ENCODE peak calls at places on chromosome 20, in nine cellular contexts. W, L, K, H, C, X, T, P and U are unnamed samples.

GRCh38 chr20:45781391-45781931 is 10.2 kb downstream of the WFDC3 start:
- DNase-seq in W (peak), L (peak), K (peak), H (peak), C (no peak), X (no peak), T (peak), P (peak), U (no peak)

GRCh38 chr20:9995514-9996272 is 39.1 kb upstream of the ANKEF1 start:
- DNase-seq in W (no peak), L (no peak), K (no peak), H (no peak), C (no peak), X (no peak), T (no peak), P (no peak), U (no peak)

GRCh38 chr20:45407783-45408645 is at the start of gene DBNDD2:
- DNase-seq in W (no peak), L (no peak), K (peak), H (no peak), C (no peak), X (no peak), T (no peak), P (no peak), U (no peak)

GRCh38 chr20:24256307-24256706 is 213.1 kb upstream of the SYNDIG1 start:
- DNase-seq in W (no peak), L (no peak), K (no peak), H (no peak), C (no peak), X (no peak), T (no peak), P (no peak), U (no peak)

GRCh38 chr20:61966492-61967244 is 99.0 kb downstream of the TAF4 start:
- DNase-seq in W (no peak), L (no peak), K (no peak), H (no peak), C (no peak), X (no peak), T (no peak), P (no peak), U (peak)

GRCh38 chr20:54260116-54260515 is 52.2 kb downstream of the PFDN4 start:
- DNase-seq in W (no peak), L (no peak), K (no peak), H (no peak), C (no peak), X (no peak), T (no peak), P (no peak), U (no peak)

GRCh38 chr20:20241966-20242365 is 125.9 kb upstream of the INSM1 start:
- DNase-seq in W (no peak), L (no peak), K (no peak), H (no peak), C (no peak), X (no peak), T (no peak), P (no peak), U (no peak)

GRCh38 chr20:53786445-53787267 is 193.0 kb upstream of the ZNF217 start:
- DNase-seq in W (no peak), L (no peak), K (no peak), H (no peak), C (no peak), X (no peak), T (no peak), P (no peak), U (no peak)

GRCh38 chr20:18288748-18289705 is 700 bp downstream of the ZNF133 start:
- DNase-seq in W (peak), L (no peak), K (no peak), H (peak), C (no peak), X (no peak), T (peak), P (no peak), U (no peak)

GRCh38 chr20:63858393-63859165 is 2.7 kb upstream of the ABHD16B start:
- DNase-seq in W (no peak), L (no peak), K (no peak), H (peak), C (no peak), X (no peak), T (peak), P (no peak), U (no peak)

GRCh38 chr20:17810847-17811604 is 111.3 kb downstream of the BANF2 start:
- DNase-seq in W (no peak), L (no peak), K (no peak), H (no peak), C (no peak), X (no peak), T (no peak), P (no peak), U (no peak)

GRCh38 chr20:15842872-15843271 is 730.4 kb downstream of the KIF16B start:
- DNase-seq in W (no peak), L (no peak), K (no peak), H (no peak), C (no peak), X (no peak), T (no peak), P (no peak), U (no peak)

GRCh38 chr20:57678340-57678739 is 31.5 kb downstream of the PMEPA1 start:
- DNase-seq in W (no peak), L (no peak), K (no peak), H (no peak), C (no peak), X (no peak), T (no peak), P (no peak), U (no peak)

GRCh38 chr20:50067461-50067860 is 45.5 kb downstream of the UBE2V1 start:
- DNase-seq in W (no peak), L (no peak), K (no peak), H (no peak), C (no peak), X (no peak), T (no peak), P (no peak), U (no peak)

GRCh38 chr20:41738584-41739193 is 120.5 kb upstream of the CHD6 start:
- DNase-seq in W (peak), L (peak), K (peak), H (peak), C (no peak), X (peak), T (no peak), P (no peak), U (no peak)

GRCh38 chr20:63160641-63161175 is 55.2 kb downstream of the YTHDF1 start:
- DNase-seq in W (no peak), L (no peak), K (no peak), H (no peak), C (no peak), X (no peak), T (no peak), P (no peak), U (no peak)

GRCh38 chr20:52805892-52806291 is 166.3 kb upstream of the TSHZ2 start:
- DNase-seq in W (no peak), L (no peak), K (no peak), H (no peak), C (no peak), X (no peak), T (no peak), P (no peak), U (no peak)

DNA sequence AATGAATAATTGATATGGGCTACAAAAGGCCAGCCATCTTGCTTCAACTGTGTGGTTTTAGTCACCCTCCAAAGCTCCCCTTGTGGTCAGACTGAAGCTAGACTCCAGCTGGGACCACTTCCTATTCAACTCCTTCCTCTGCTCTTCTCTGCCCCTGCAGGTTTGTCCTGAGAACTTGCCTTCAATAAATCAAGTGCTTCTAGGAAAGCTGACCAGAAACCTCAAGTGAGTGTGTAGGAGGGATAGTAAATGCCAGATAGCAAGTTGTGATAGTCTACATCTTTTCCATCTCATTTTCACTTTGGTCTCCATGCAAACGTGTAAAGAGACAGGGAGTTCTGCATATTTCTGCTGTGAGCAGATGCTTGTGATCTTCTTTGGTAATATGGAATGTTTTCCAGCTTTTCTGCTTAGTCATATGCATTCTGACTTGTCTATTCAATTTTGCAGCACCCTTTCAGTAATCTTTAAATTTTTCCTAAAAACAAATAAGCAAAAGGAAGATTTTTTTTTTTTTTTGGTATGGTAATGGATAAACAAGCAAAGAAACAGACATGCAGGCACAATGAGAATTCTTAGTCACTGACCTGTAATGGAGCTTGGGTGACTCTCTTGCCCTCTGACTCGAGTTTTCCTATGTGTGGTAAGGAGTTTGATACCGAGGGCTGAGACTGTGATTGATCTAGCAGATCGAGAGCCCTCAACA is 201.3 kb upstream of the BTBD3 start:
- DNase-seq in W (peak), L (no peak), K (no peak), H (peak), C (no peak), X (no peak), T (peak), P (peak), U (no peak)
- TF ChIP-seq CTCF in W (no peak), L (peak), K (no peak), H (peak), C (no peak), X (peak), T (peak), P (peak), U (peak)

DNA sequence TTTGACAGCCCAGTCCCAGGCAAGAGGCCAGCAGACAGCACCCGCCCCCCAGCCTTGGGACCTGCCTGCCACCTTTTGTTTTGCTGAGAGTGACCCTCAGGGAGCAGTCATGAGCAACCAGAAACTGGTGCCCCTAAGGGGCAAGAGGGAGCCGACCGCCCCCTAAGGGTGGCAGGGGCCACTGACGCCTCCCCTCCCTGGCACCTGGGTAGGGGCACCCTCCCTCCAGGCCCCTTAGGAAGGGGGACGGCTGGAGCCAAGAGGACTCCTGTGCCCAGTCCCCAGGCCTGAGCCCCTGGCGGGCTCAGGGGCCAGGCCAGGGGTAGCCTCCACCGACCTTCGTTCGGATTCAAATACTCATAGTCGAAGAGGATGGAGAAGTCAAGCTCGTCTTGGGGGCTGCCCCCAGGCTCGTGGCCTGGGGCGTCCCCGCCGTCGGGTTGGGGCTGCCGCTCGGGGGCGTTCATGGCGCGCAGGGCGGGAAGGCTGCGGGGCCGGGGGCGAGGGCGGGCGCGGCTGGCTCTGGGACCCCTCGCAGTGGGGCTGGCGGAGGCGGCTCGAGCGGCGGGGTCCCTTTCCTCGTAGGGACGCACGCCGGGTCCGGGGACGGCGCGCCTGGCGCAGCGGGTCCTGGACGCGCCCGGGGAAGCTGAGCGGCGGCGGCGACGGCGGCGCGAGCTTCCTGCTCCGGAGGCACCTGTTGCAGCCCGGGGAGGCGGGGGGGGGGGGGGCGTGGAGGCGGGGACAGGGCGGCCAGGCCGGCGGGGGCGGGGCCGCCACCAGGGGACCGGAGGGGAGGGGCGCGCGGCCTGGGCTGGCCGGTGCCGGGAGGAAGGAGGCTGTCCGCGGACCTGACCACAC is at the start of gene NFATC2:
- DNase-seq in W (no peak), L (no peak), K (no peak), H (no peak), C (no peak), X (peak), T (no peak), P (no peak), U (no peak)
- TF ChIP-seq CTCF in W (no peak), L (peak), K (no peak), H (no peak), C (no peak), X (peak), T (peak), P (no peak), U (peak)

GRCh38 chr20:11210611-11211010 is 536.8 kb upstream of the JAG1 start:
- DNase-seq in W (no peak), L (no peak), K (no peak), H (no peak), C (no peak), X (no peak), T (no peak), P (no peak), U (no peak)

GRCh38 chr20:11205769-11206362 is 532.1 kb upstream of the JAG1 start:
- DNase-seq in W (no peak), L (no peak), K (no peak), H (no peak), C (no peak), X (no peak), T (no peak), P (no peak), U (no peak)

GRCh38 chr20:11207749-11208502 is 534.1 kb upstream of the JAG1 start:
- DNase-seq in W (peak), L (no peak), K (no peak), H (peak), C (no peak), X (no peak), T (peak), P (peak), U (no peak)

GRCh38 chr20:11200423-11200822 is 526.6 kb upstream of the JAG1 start:
- DNase-seq in W (no peak), L (no peak), K (no peak), H (no peak), C (no peak), X (no peak), T (no peak), P (no peak), U (no peak)

DNA sequence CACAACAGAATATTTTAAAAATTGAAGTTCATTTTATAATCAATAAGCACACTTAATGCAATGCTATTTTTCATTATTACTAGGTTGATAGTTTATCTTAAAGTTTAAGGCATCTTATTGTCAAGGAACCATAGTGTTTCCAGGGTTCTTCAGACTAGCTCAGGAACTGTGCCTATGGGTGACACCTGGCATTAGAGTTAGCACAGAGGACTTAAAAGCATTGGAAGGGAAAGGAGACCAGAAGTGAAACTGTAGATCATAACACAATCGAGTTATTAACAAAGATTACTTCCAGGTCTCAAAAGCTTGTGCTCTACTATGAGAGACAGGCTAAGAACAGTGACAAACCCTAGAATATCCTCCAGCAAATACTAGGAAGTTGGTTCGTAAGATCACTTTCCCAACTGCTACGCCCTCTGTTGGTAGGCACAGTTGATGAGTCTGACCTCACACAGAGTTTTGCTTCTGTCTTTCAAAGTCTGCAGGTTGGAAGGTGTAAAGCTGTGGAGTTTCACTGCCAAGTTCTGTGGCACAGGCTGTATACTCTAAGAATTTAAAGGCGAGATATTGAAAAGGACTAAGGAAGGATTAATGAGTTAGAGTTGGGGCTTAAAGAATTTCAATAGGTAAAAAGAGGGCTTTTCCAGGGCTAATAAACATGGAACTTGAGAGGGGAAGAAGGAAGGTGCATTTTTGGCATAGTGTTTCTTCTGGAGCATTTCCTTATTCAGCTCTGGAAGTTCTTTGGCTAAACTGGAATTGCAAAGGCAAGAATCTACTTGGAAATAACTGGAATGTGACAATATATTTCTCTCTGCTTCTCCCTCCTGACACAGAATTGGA is 531.3 kb upstream of the JAG1 start:
- DNase-seq in W (peak), L (peak), K (peak), H (peak), C (no peak), X (no peak), T (peak), P (no peak), U (no peak)
- TF ChIP-seq CTCF in W (peak), L (peak), K (peak), H (peak), C (peak), X (peak), T (peak), P (peak), U (peak)

DNA sequence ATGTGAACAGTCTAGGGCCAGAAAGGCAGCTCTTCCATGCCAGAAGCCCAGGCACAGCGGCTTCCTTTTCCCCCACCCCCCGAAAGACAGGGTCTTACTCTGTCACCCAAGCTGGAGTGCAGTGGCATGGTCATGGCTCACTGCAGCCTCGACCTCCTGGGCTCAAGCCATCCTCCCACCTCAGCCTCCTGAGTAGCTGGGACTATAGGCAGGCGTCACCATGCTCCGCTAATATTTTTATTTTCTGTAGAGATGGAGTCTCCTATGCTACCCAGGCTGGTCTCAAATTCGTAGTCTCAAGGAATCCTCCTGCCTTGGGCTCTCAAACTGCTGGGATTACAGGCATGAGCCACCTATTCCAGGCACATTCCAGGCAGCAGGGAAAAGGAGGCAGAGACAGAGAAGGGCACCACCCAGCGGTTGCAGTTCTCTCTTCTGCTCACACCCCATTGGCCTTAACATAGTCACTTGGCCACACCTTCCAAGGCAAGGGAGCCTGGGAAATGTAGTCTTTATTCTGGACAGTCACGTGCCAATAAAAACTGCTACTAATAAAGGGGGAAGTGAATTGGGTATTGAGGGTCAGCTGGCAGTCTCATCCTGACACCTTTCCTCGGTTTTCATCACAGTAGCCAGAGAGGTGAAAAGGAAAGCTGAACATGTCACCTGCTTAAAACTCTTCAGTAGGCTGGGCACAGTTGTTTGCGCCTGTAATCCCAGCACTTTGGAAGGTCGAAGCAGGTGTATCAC is 205.9 kb downstream of the ZMYND8 start:
- DNase-seq in W (peak), L (peak), K (peak), H (peak), C (peak), X (peak), T (peak), P (no peak), U (no peak)
- TF ChIP-seq CTCF in W (peak), L (peak), K (peak), H (peak), C (peak), X (peak), T (peak), P (peak), U (peak)

GRCh38 chr20:3765171-3765887 is 2.2 kb downstream of the ADISSP start:
- DNase-seq in W (no peak), L (no peak), K (no peak), H (no peak), C (no peak), X (no peak), T (no peak), P (no peak), U (no peak)

GRCh38 chr20:3766832-3767433 is 620 bp downstream of the ADISSP start:
- DNase-seq in W (no peak), L (no peak), K (no peak), H (no peak), C (no peak), X (no peak), T (no peak), P (no peak), U (no peak)

GRCh38 chr20:3768342-3769130 is 983 bp upstream of the ADISSP start:
- DNase-seq in W (peak), L (peak), K (peak), H (peak), C (peak), X (peak), T (peak), P (no peak), U (peak)

GRCh38 chr20:3766381-3766780 is 1.2 kb downstream of the ADISSP start:
- DNase-seq in W (no peak), L (no peak), K (no peak), H (no peak), C (no peak), X (no peak), T (no peak), P (no peak), U (no peak)

GRCh38 chr20:3767434-3768341 is at the start of gene ADISSP:
- DNase-seq in W (peak), L (peak), K (peak), H (peak), C (peak), X (peak), T (peak), P (peak), U (peak)
- TF ChIP-seq CTCF in W (no peak), L (no peak), K (no peak), H (no peak), C (no peak), X (peak), T (no peak), P (no peak), U (no peak)

GRCh38 chr20:48236001-48236400 is 450.7 kb upstream of the SULF2 start:
- DNase-seq in W (no peak), L (no peak), K (no peak), H (no peak), C (no peak), X (no peak), T (no peak), P (no peak), U (no peak)
- TF ChIP-seq CTCF in W (no peak), L (no peak), K (no peak), H (no peak), C (no peak), X (no peak), T (no peak), P (no peak), U (no peak)